ENCODE peak calls at places on chromosomes 12 and 14, in six cellular contexts. B is retinal pigment epithelial cell, J is HCT116, G is ovary, U is right lobe of liver, R is tibial artery. W is an unnamed sample.

GRCh38 chr12:106564678-106565329 is 18.0 kb upstream of the RFX4 start:
- DNase-seq in B (no peak), J (no peak), G (no peak), U (no peak), R (no peak), W (no peak)

GRCh38 chr12:23950011-23950774 is 723 bp upstream of the SOX5 start:
- DNase-seq in B (no peak), J (no peak), G (no peak), U (peak; percentile 58), R (peak; percentile 24), W (no peak)

GRCh38 chr12:121980211-121980891 is 41.3 kb upstream of the BCL7A start:
- DNase-seq in B (no peak), J (no peak), G (no peak), U (no peak), R (no peak), W (peak; percentile 65)

GRCh38 chr12:116257213-116257612 is 20.3 kb downstream of the MED13L start:
- DNase-seq in B (no peak), J (no peak), G (no peak), U (no peak), R (no peak), W (no peak)

GRCh38 chr12:12807970-12808702 is 5.0 kb upstream of the DDX47 start:
- DNase-seq in B (no peak), J (no peak), G (no peak), U (no peak), R (no peak), W (peak; percentile 85)

GRCh38 chr12:111645433-111645832 is 40.3 kb downstream of the BRAP start:
- DNase-seq in B (no peak), J (no peak), G (no peak), U (no peak), R (no peak), W (no peak)

GRCh38 chr12:97222391-97222790 is 240.2 kb upstream of the RMST start:
- DNase-seq in B (no peak), J (no peak), G (no peak), U (no peak), R (no peak), W (no peak)

GRCh38 chr14:103548463-103549351 is 13.8 kb downstream of the BAG5 start:
- DNase-seq in B (no peak), J (no peak), G (no peak), U (no peak), R (no peak), W (no peak)

GRCh38 chr12:112841891-112842290 is 50.3 kb downstream of the RPH3A start:
- DNase-seq in B (no peak), J (no peak), G (no peak), U (no peak), R (no peak), W (no peak)

GRCh38 chr12:50617657-50618056 is 112.9 kb downstream of the DIP2B start:
- DNase-seq in B (no peak), J (no peak), G (no peak), U (no peak), R (no peak), W (no peak)

GRCh38 chr12:79121486-79121885 is 256.9 kb downstream of the SYT1 start:
- DNase-seq in B (no peak), J (peak; percentile 4), G (no peak), U (no peak), R (no peak), W (no peak)

GRCh38 chr12:6820171-6820570 is 1.4 kb upstream of the GPR162 start:
- DNase-seq in B (no peak), J (no peak), G (no peak), U (no peak), R (no peak), W (no peak)

GRCh38 chr14:31937730-31938346 is 139.3 kb upstream of the ARHGAP5 start:
- DNase-seq in B (peak; percentile 87), J (peak; percentile 91), G (no peak), U (no peak), R (peak; percentile 61), W (peak; percentile 31)

GRCh38 chr12:21527451-21528180 is 1.5 kb downstream of the SPX start:
- DNase-seq in B (no peak), J (no peak), G (no peak), U (peak; percentile 76), R (no peak), W (peak; percentile 72)

DNA sequence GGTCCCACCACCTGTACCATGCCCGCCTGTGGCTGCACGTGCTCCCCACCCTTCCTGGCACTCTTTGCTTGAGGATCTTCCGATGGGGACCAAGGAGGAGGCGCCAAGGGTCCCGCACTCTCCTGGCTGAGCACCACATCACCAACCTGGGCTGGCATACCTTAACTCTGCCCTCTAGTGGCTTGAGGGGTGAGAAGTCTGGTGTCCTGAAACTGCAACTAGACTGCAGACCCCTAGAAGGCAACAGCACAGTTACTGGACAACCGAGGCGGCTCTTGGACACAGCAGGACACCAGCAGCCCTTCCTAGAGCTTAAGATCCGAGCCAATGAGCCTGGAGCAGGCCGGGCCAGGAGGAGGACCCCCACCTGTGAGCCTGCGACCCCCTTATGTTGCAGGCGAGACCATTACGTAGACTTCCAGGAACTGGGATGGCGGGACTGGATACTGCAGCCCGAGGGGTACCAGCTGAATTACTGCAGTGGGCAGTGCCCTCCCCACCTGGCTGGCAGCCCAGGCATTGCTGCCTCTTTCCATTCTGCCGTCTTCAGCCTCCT is 1.1 kb downstream of the INHBE start:
- DNase-seq in B (no peak), J (no peak), G (no peak), U (no peak), R (no peak), W (peak; percentile 56)
- H3K4me3 ChIP-seq in B (no peak overlapping the region), J (no peak overlapping the region), G (no peak overlapping the region), U (peak overlapping the region; percentile 66), R (no peak overlapping the region), W (no peak overlapping the region)

GRCh38 chr14:29016050-29016900 is 249.7 kb downstream of the FOXG1 start:
- DNase-seq in B (peak; percentile 1), J (no peak), G (no peak), U (peak; percentile 57), R (no peak), W (no peak)
- H3K4me3 ChIP-seq in B (no peak overlapping the region), J (no peak overlapping the region), G (no peak overlapping the region), U (no peak overlapping the region), R (no peak overlapping the region), W (no peak overlapping the region)

GRCh38 chr12:48979602-48980388 is 1.7 kb downstream of the WNT1 start:
- DNase-seq in B (no peak), J (no peak), G (no peak), U (no peak), R (no peak), W (no peak)

GRCh38 chr12:48980953-48981756 is 3.0 kb downstream of the WNT1 start:
- DNase-seq in B (no peak), J (no peak), G (no peak), U (no peak), R (no peak), W (peak; percentile 24)

GRCh38 chr12:48978741-48979601 is 849 bp downstream of the WNT1 start:
- DNase-seq in B (no peak), J (no peak), G (no peak), U (no peak), R (no peak), W (no peak)

GRCh38 chr12:48981757-48982157 is 3.6 kb downstream of the WNT1 start:
- DNase-seq in B (no peak), J (no peak), G (no peak), U (no peak), R (no peak), W (no peak)

GRCh38 chr12:48980389-48980952 is 2.3 kb downstream of the WNT1 start:
- DNase-seq in B (no peak), J (no peak), G (no peak), U (no peak), R (no peak), W (peak; percentile 74)
- H3K4me3 ChIP-seq in B (no peak overlapping the region), J (no peak overlapping the region), G (peak overlapping the region; percentile 12), U (peak overlapping the region; percentile 9), R (peak overlapping the region; percentile 4), W (peak overlapping the region; percentile 48)

DNA sequence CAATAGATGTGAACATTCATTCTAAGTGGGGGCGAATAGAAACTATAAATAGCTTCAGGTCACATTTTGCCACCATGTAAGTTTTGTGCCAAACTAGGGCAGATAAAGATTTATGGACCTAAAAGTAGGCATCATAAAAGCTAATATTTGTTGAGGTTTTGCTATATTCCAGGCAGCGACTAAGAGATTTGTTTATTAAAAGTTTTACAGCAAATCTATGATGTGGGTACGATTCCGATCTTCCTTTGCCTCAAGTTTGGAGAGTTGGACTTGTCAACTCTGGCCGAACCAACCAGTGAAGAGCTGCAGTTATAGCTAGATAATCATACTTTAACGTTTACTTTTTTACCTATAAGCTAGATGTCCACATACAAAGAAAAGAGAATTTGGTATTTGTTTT is 1.6 kb downstream of the MAPK1IP1L start:
- DNase-seq in B (no peak), J (no peak), G (no peak), U (no peak), R (no peak), W (no peak)
- H3K4me3 ChIP-seq in B (peak overlapping the region; percentile 94), J (peak overlapping the region; percentile 66), G (no peak overlapping the region), U (peak overlapping the region; percentile 92), R (peak overlapping the region; percentile 94), W (no peak overlapping the region)

DNA sequence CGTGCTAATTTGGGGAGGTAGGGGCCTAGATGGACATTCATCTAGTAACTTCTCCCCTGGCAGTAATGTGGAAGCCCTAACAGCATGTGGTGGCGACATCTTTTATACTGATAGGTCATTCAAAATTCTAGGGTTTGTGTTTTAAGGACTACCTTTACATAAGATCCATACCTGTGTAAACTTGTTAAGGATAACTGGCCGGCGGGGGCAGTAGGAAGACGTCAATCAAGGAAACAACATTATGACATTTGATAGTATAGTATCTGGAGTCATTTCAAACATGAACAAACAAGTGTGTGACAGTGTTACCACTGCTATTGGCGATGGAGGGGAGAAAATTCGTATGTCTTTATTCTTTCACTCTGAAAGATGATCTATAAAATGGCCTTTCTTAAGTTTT is 120.0 kb downstream of the TTLL5 start:
- DNase-seq in B (no peak), J (no peak), G (no peak), U (no peak), R (no peak), W (no peak)
- H3K4me3 ChIP-seq in B (no peak overlapping the region), J (no peak overlapping the region), G (no peak overlapping the region), U (no peak overlapping the region), R (no peak overlapping the region), W (no peak overlapping the region)

GRCh38 chr14:62117718-62118164 is 355.5 kb downstream of the SNAPC1 start:
- DNase-seq in B (no peak), J (no peak), G (no peak), U (no peak), R (no peak), W (no peak)
- H3K4me3 ChIP-seq in B (peak overlapping the region; percentile 45), J (no peak overlapping the region), G (no peak overlapping the region), U (no peak overlapping the region), R (no peak overlapping the region), W (peak overlapping the region; percentile 42)

DNA sequence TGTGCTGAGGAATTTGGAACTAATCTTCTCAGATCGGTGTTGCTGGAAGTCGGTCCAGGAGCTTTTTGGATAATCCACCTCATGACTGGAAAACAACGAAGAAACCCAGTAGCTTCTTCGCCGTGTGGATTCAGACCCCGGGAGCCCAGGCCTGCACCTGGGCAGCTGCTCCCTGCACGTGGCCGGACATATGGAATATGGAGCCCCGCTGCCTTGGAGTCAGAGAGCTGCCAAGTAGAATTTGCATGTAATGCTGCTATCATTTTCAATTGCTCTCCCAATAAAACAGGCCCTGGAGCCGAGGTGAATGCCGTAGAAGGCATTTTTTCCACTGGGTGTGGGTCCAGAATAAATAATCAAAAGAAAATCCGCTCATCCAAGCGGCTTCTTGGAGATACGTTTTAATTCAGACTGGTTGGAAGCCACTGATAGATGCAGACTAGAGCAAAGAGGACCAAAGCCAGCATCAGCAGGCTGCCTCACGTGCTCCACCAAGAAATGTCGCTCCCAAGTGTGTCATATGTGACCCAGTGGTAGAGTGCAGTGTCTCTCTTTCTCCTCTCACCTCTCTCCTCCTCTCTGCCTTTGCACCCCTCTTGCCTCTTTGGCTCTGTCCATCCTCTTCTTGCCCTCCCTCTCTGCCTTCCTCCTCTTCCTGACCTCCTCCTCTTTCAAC is 115.4 kb downstream of the ZNF664 start:
- DNase-seq in B (no peak), J (no peak), G (no peak), U (no peak), R (no peak), W (no peak)
- H3K4me3 ChIP-seq in B (no peak overlapping the region), J (no peak overlapping the region), G (no peak overlapping the region), U (no peak overlapping the region), R (no peak overlapping the region), W (no peak overlapping the region)